ENCODE peak calls at places on chromosomes 2 and 18, in eight cellular contexts. Q is type B pancreatic cell; Y is stimulated activated CD4-positive, alpha-beta T cell treated with anti-CD3 and anti-CD28 coated beads, Interleukin-12 subunit alpha, Interleukin-12 subunit beta, amount 100 ng/mL, for 24 hours; K is HepG2; N is T-helper 2 cell; Z is left cardiac atrium; C is left ventricle myocardium inferior; U is kidney glomerular epithelial cell. J is an unnamed sample.

GRCh38 chr2:219675206-219675605 is 47.8 kb downstream of the SLC4A3 start:
- DNase-seq in Q (peak; percentile 3), Y (no peak), K (no peak), N (no peak), Z (no peak), C (no peak), U (no peak), J (no peak)

GRCh38 chr2:111117666-111118454 is 2.9 kb upstream of the BCL2L11 start:
- DNase-seq in Q (no peak), Y (no peak), K (no peak), N (peak; percentile 25), Z (peak; percentile 46), C (peak; percentile 36), U (no peak), J (no peak)

GRCh38 chr2:186827426-186827825 is 21.5 kb downstream of the ZSWIM2 start:
- DNase-seq in Q (no peak), Y (no peak), K (no peak), N (no peak), Z (no peak), C (no peak), U (no peak), J (no peak)

GRCh38 chr2:25672500-25673169 is 742 bp downstream of the DTNB start:
- DNase-seq in Q (no peak), Y (peak; percentile 30), K (peak; percentile 43), N (peak; percentile 90), Z (peak; percentile 56), C (peak; percentile 45), U (peak; percentile 20), J (peak; percentile 49)

GRCh38 chr2:182784777-182785176 is 68.7 kb downstream of the DNAJC10 start:
- DNase-seq in Q (no peak), Y (no peak), K (peak; percentile 52), N (peak; percentile 14), Z (no peak), C (no peak), U (peak; percentile 33), J (no peak)

GRCh38 chr18:41324020-41324791 is 630.8 kb upstream of the PIK3C3 start:
- DNase-seq in Q (no peak), Y (no peak), K (no peak), N (no peak), Z (no peak), C (no peak), U (no peak), J (no peak)

GRCh38 chr2:9952286-9952737 is 819 bp downstream of the GRHL1 start:
- DNase-seq in Q (no peak), Y (no peak), K (no peak), N (no peak), Z (no peak), C (no peak), U (no peak), J (no peak)

GRCh38 chr2:69567157-69567908 is 76.2 kb downstream of the AAK1 start:
- DNase-seq in Q (no peak), Y (no peak), K (no peak), N (no peak), Z (no peak), C (no peak), U (no peak), J (no peak)

GRCh38 chr2:142180820-142181533 is 50.2 kb upstream of the LRP1B start:
- DNase-seq in Q (no peak), Y (no peak), K (peak; percentile 43), N (peak; percentile 1), Z (peak; percentile 34), C (no peak), U (no peak), J (no peak)